ENCODE peak calls at places on chromosomes 2 and 18, in seven cellular contexts. B, S, Z, U, M, Y and R are unnamed samples. For H3K9me3, the result is how much of the 10 kb centered on the place peaks cover.

GRCh38 chr2:232667989-232668583 is 29.0 kb upstream of the GIGYF2 start:
- DNase-seq in Y (no peak), Z (no peak), M (no peak), U (no peak), B (no peak), S (no peak), R (no peak)

GRCh38 chr18:26574958-26575864 is 26.9 kb upstream of the KCTD1 start:
- DNase-seq in B (no peak), Y (peak), U (no peak), M (no peak), Z (peak), S (no peak), R (no peak)

GRCh38 chr2:10054424-10054823 is 11.1 kb downstream of the KLF11 start:
- DNase-seq in Y (no peak), U (no peak), Z (no peak), S (no peak), M (no peak), B (no peak), R (no peak)

GRCh38 chr2:45990131-45990530 is 307.1 kb upstream of the EPAS1 start:
- DNase-seq in Z (no peak), B (no peak), S (no peak), M (no peak), Y (no peak), U (no peak), R (no peak)

GRCh38 chr2:150478206-150478974 is 9.1 kb downstream of the RND3 start:
- DNase-seq in S (no peak), Y (no peak), Z (no peak), B (no peak), M (no peak), U (no peak), R (no peak)

GRCh38 chr2:72127401-72128058 is 20.1 kb downstream of the CYP26B1 start:
- DNase-seq in Z (peak), B (no peak), U (no peak), Y (no peak), M (no peak), S (no peak), R (no peak)

GRCh38 chr18:10379511-10379910 is 74.9 kb upstream of the APCDD1 start:
- DNase-seq in S (no peak), M (no peak), Y (no peak), B (no peak), Z (no peak), U (no peak), R (no peak)

GRCh38 chr2:7363906-7364305 is 446.7 kb downstream of the RNF144A start:
- DNase-seq in U (no peak), M (no peak), Z (no peak), B (no peak), S (no peak), Y (peak), R (no peak)

GRCh38 chr18:3906072-3906471 is 456.1 kb downstream of the TGIF1 start:
- DNase-seq in M (peak), U (no peak), Z (no peak), Y (no peak), S (no peak), B (no peak), R (no peak)

GRCh38 chr2:207473203-207473865 is 56.4 kb upstream of the CREB1 start:
- DNase-seq in Y (peak), B (peak), U (no peak), S (no peak), M (peak), Z (peak), R (no peak)

GRCh38 chr2:152012697-152013096 is 86.1 kb downstream of the CACNB4 start:
- DNase-seq in S (no peak), Z (no peak), Y (no peak), U (no peak), M (no peak), B (no peak), R (no peak)

GRCh38 chr2:35347561-35347960 is 1008.0 kb upstream of the CRIM1 start:
- DNase-seq in Y (no peak), U (no peak), Z (no peak), S (no peak), B (no peak), M (no peak), R (no peak)

GRCh38 chr18:68438983-68439382 is 275.9 kb downstream of the TMX3 start:
- DNase-seq in B (no peak), Z (peak), S (no peak), M (no peak), U (no peak), Y (no peak), R (no peak)

GRCh38 chr18:76847926-76848325 is 25.6 kb downstream of the ZNF236 start:
- DNase-seq in S (no peak), Z (peak), B (no peak), M (no peak), Y (no peak), U (no peak), R (no peak)

GRCh38 chr2:105521176-105521575 is 122.3 kb upstream of the FHL2 start:
- DNase-seq in Y (no peak), B (peak), S (no peak), M (no peak), U (no peak), Z (no peak), R (no peak)

GRCh38 chr2:148926291-148926961 is 51.4 kb downstream of the KIF5C start:
- DNase-seq in S (peak), M (peak), Y (peak), B (peak), Z (peak), U (peak), R (peak)

GRCh38 chr18:78774741-78775141 is 204.9 kb upstream of the SALL3 start:
- DNase-seq in Z (no peak), M (no peak), Y (no peak), S (no peak), U (no peak), B (no peak), R (no peak)

GRCh38 chr18:78777992-78778391 is 201.6 kb upstream of the SALL3 start:
- DNase-seq in S (no peak), Y (no peak), Z (no peak), M (no peak), U (no peak), B (no peak), R (no peak)

GRCh38 chr18:78776151-78776550 is 203.5 kb upstream of the SALL3 start:
- DNase-seq in B (no peak), M (no peak), U (no peak), S (no peak), Y (no peak), Z (no peak), R (no peak)

GRCh38 chr18:78778651-78779050 is 201.0 kb upstream of the SALL3 start:
- DNase-seq in U (no peak), Y (no peak), S (no peak), Z (no peak), B (no peak), M (no peak), R (no peak)

GRCh38 chr18:78776706-78777105 is 202.9 kb upstream of the SALL3 start:
- DNase-seq in Y (no peak), Z (no peak), S (no peak), B (no peak), U (no peak), M (no peak), R (no peak)
- H3K9me3 ChIP-seq in Y (under half), Z (under half), S (under half), B (under half), U (under half), M (under half), R (under half)

DNA sequence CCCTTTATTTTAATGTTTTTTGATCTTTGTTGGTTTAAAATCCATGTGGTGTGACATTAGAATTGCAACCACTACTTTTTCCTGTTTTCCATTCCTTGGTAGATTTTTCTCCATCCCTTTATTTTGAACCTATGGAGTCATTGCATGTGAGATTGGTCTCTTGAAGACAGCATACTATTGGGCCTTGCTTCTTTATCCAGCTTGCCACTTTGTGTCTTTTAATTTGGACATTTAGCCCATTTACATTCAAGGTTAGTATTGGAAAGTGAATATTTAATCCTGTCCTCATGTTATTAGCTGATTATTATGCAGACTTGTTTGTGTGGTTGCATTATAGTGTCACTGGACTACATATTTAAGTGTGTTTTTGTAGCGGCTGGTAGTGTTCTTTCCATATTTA is 782.9 kb downstream of the SLC4A3 start:
- DNase-seq in Z (no peak), U (no peak), M (no peak), S (no peak), Y (no peak), B (no peak), R (no peak)
- H3K9me3 ChIP-seq in Z (under half), U (under half), M (under half), S (under half), Y (under half), B (under half), R (under half)

GRCh38 chr2:41859615-41860014 is 188.2 kb upstream of the PKDCC start:
- DNase-seq in B (no peak), Z (no peak), S (no peak), Y (no peak), M (no peak), U (no peak), R (no peak)
- H3K9me3 ChIP-seq in B (under half), Z (under half), S (under half), Y (under half), M (under half), U (under half), R (under half)

GRCh38 chr2:31693882-31694281 is 113.1 kb upstream of the SRD5A2 start:
- DNase-seq in B (no peak), U (no peak), Z (no peak), M (no peak), Y (no peak), S (no peak), R (no peak)

GRCh38 chr2:31696068-31696467 is 115.3 kb upstream of the SRD5A2 start:
- DNase-seq in Z (no peak), B (no peak), U (no peak), Y (no peak), S (no peak), M (no peak), R (no peak)

DNA sequence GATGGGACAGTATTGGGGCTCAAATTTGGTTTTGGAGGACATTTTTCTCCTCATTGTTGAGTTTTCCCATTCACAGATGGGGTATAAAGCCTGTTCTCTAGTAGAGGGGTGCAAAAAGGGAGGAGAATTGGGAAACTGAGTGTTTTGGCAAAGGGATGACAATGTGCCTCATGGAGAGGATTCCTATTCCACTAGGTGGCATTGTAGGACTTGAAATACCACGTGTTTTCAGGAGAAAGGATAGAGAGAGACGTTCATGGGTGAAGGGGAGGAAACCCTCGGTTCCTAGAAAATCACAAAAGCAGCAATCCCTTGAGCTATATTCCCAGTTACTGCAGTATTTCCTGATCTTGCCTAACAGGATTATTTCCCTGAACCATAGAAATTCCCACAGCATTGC is 113.7 kb upstream of the SRD5A2 start:
- DNase-seq in Y (no peak), M (no peak), S (no peak), Z (no peak), U (no peak), B (no peak), R (no peak)
- H3K9me3 ChIP-seq in Y (under half), M (under half), S (half or more), Z (half or more), U (under half), B (under half), R (under half)

GRCh38 chr2:145423809-145424208 is 903.9 kb upstream of the ZEB2 start:
- DNase-seq in M (no peak), U (no peak), S (no peak), Z (no peak), Y (no peak), B (no peak), R (no peak)
- H3K9me3 ChIP-seq in M (under half), U (under half), S (under half), Z (under half), Y (under half), B (under half), R (under half)

GRCh38 chr2:48978131-48978530 is 176.2 kb downstream of the FSHR start:
- DNase-seq in Z (no peak), Y (no peak), M (no peak), U (no peak), S (no peak), B (no peak), R (no peak)
- H3K9me3 ChIP-seq in Z (under half), Y (under half), M (under half), U (under half), S (under half), B (under half), R (under half)

DNA sequence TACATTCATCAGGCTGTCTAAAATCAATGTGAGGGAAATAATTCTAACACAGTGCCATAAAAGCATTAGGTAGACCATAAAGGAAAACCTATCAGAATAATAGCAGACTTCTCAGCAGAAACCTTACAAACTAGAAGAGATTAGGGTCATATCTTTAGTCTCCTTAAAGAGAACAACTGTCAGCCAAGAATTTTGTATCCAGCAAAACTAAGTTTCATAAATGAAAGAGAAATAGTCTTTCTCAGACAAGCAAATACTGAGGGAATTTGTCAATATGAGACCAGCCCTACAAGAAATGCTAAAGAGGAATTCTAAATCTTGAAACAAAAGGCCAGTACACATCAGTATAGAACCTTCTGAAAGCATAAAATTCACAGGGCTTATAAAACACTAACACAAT is 482.0 kb downstream of the SATB2 start:
- DNase-seq in U (no peak), S (no peak), M (no peak), B (no peak), Z (no peak), Y (no peak), R (no peak)
- H3K9me3 ChIP-seq in U (under half), S (under half), M (under half), B (under half), Z (under half), Y (under half), R (under half)

GRCh38 chr2:89820248-89820647 is 1128.8 kb downstream of the RPIA start:
- DNase-seq in M (no peak), Y (no peak), S (no peak), Z (no peak), B (no peak), U (no peak), R (no peak)

GRCh38 chr2:89819809-89820208 is 1128.3 kb downstream of the RPIA start:
- DNase-seq in S (no peak), Y (no peak), U (no peak), Z (no peak), M (no peak), B (no peak), R (no peak)

GRCh38 chr2:89821455-89821945 is 1130.0 kb downstream of the RPIA start:
- DNase-seq in Z (no peak), U (no peak), B (no peak), Y (no peak), M (no peak), S (no peak), R (no peak)

GRCh38 chr2:89825034-89825433 is 1133.6 kb downstream of the RPIA start:
- DNase-seq in U (no peak), S (no peak), B (no peak), M (no peak), Y (no peak), Z (no peak), R (no peak)

DNA sequence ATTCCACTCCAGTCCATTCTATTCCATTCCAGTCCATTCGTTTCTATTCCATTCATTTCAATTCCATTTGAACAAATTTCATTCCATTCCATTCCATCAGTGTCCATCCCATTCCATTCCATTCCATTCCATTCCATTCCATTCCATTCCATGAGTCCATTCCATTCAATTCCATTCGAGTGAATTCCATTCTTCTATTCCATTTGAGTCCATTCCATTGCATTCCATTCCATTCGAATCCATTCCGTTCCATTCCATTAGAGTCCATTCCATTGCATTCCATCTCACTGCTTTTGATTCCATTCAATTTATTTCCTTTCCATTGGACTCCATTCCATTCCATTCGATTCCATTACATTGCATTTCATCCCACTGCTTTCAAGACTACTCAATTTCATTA is 1132.1 kb downstream of the RPIA start:
- DNase-seq in Y (no peak), B (no peak), U (no peak), Z (no peak), M (no peak), S (no peak), R (no peak)
- H3K9me3 ChIP-seq in Y (under half), B (under half), U (under half), Z (under half), M (under half), S (under half), R (under half)

DNA sequence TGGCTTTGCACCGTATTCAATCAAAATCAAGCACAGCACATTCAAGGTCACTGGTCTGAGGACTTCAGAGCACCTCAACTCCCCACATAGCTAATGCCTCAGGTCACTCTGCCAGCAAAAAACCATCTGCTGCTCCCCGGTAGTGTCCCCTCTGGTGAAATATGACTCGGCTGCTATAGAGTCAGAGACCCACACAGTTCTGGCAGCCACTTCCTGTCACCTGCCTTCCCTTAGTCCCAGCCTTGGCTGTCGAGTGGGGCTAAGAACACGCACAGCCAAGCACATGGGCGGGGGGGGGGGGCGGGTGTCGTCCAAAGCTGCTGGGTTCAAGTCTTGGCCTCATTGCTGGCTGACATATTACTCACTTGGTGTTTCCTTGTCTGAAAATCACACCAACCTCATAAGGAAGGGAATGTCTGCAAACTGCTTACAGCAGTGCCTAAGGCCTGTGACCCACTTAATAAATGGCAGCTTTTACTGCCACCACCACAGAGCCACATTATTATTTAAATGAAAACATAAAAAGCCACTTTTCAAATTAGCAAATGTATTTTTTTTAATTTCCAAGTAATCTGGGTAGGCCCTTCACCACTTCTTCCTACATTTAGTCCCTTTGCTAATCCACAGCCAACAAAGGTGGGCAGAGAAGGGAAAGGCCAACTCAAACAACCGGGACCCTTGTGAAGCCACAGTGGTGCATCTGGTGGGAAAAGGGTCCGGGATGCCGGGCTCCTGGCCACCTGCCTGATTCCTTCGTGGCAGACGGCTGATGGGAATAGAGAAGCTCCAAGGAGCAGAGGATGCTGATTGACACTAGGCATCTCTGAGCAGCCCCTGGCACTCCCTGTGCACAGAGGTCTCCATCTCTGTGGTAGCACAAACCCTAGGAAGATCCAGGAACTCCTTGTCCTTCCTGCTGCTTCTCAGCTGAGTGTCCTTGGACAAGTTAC is 37.3 kb downstream of the POLR1A start:
- DNase-seq in Y (no peak), U (peak), M (no peak), Z (no peak), B (peak), S (no peak), R (no peak)
- H3K9me3 ChIP-seq in Y (under half), U (under half), M (under half), Z (under half), B (under half), S (under half), R (under half)

GRCh38 chr18:78830161-78830560 is 149.5 kb upstream of the SALL3 start:
- DNase-seq in Z (no peak), Y (no peak), S (no peak), M (no peak), U (no peak), B (no peak), R (no peak)
- H3K9me3 ChIP-seq in Z (under half), Y (under half), S (under half), M (under half), U (under half), B (under half), R (under half)